ENCODE peak calls at places on chromosomes 2 and 18, in seven cellular contexts. One of them, this sample, is unnamed.
A peak's percentile ranks its signal among the peaks of the same experiment; 100 is the strongest.

GRCh38 chr18:47968006-47968676 is 37.7 kb upstream of the SMAD2 start:
- DNase-seq in epithelial cell of esophagus: no peak
- DNase-seq in cardiac fibroblast: peak; percentile 21
- DNase-seq in fibroblast of the aortic adventitia: peak; percentile 67
- DNase-seq in nephron progenitor cell: peak; percentile 8
- DNase-seq in omental fat pad: no peak
- DNase-seq in lower leg skin: no peak
- DNase-seq in this sample: no peak

GRCh38 chr2:15449542-15450236 is 111.4 kb downstream of the NBAS start:
- DNase-seq in epithelial cell of esophagus: no peak
- DNase-seq in cardiac fibroblast: peak; percentile 3
- DNase-seq in fibroblast of the aortic adventitia: peak; percentile 17
- DNase-seq in nephron progenitor cell: no peak
- DNase-seq in omental fat pad: no peak
- DNase-seq in lower leg skin: no peak
- DNase-seq in this sample: no peak

GRCh38 chr2:75064691-75065396 is 106.4 kb downstream of the POLE4 start:
- DNase-seq in epithelial cell of esophagus: peak; percentile 70
- DNase-seq in cardiac fibroblast: peak; percentile 69
- DNase-seq in fibroblast of the aortic adventitia: peak; percentile 59
- DNase-seq in nephron progenitor cell: peak; percentile 73
- DNase-seq in omental fat pad: peak; percentile 46
- DNase-seq in lower leg skin: peak; percentile 20
- DNase-seq in this sample: peak; percentile 66

GRCh38 chr18:28267878-28268625 is 91.1 kb upstream of the CDH2 start:
- DNase-seq in epithelial cell of esophagus: peak; percentile 54
- DNase-seq in cardiac fibroblast: peak; percentile 58
- DNase-seq in fibroblast of the aortic adventitia: peak; percentile 62
- DNase-seq in nephron progenitor cell: no peak
- DNase-seq in omental fat pad: no peak
- DNase-seq in lower leg skin: no peak
- DNase-seq in this sample: peak; percentile 43

GRCh38 chr2:36444206-36444605 is 88.6 kb downstream of the CRIM1 start:
- DNase-seq in epithelial cell of esophagus: no peak
- DNase-seq in cardiac fibroblast: no peak
- DNase-seq in fibroblast of the aortic adventitia: no peak
- DNase-seq in nephron progenitor cell: no peak
- DNase-seq in omental fat pad: no peak
- DNase-seq in lower leg skin: no peak
- DNase-seq in this sample: no peak

GRCh38 chr18:361941-362913 is 94.4 kb upstream of the THOC1 start:
- DNase-seq in epithelial cell of esophagus: no peak
- DNase-seq in cardiac fibroblast: peak; percentile 56
- DNase-seq in fibroblast of the aortic adventitia: peak; percentile 95
- DNase-seq in nephron progenitor cell: peak; percentile 47
- DNase-seq in omental fat pad: no peak
- DNase-seq in lower leg skin: peak; percentile 58
- DNase-seq in this sample: peak; percentile 4

GRCh38 chr2:167198009-167198408 is 309.7 kb downstream of the XIRP2 start:
- DNase-seq in epithelial cell of esophagus: no peak
- DNase-seq in cardiac fibroblast: no peak
- DNase-seq in fibroblast of the aortic adventitia: no peak
- DNase-seq in nephron progenitor cell: no peak
- DNase-seq in omental fat pad: no peak
- DNase-seq in lower leg skin: no peak
- DNase-seq in this sample: no peak

GRCh38 chr2:128422571-128422970 is 103.9 kb upstream of the HS6ST1 start:
- DNase-seq in epithelial cell of esophagus: peak; percentile 86
- DNase-seq in cardiac fibroblast: peak; percentile 90
- DNase-seq in fibroblast of the aortic adventitia: peak; percentile 87
- DNase-seq in nephron progenitor cell: no peak
- DNase-seq in omental fat pad: no peak
- DNase-seq in lower leg skin: peak; percentile 59
- DNase-seq in this sample: peak; percentile 71

GRCh38 chr2:3307901-3308300 is 69.7 kb downstream of the EIPR1 start:
- DNase-seq in epithelial cell of esophagus: no peak
- DNase-seq in cardiac fibroblast: no peak
- DNase-seq in fibroblast of the aortic adventitia: no peak
- DNase-seq in nephron progenitor cell: no peak
- DNase-seq in omental fat pad: no peak
- DNase-seq in lower leg skin: no peak
- DNase-seq in this sample: no peak

GRCh38 chr2:159093496-159093895 is 125.1 kb downstream of the TANC1 start:
- DNase-seq in epithelial cell of esophagus: no peak
- DNase-seq in cardiac fibroblast: no peak
- DNase-seq in fibroblast of the aortic adventitia: no peak
- DNase-seq in nephron progenitor cell: no peak
- DNase-seq in omental fat pad: no peak
- DNase-seq in lower leg skin: no peak
- DNase-seq in this sample: no peak

GRCh38 chr18:79495591-79496071 is 99.9 kb downstream of the NFATC1 start:
- DNase-seq in epithelial cell of esophagus: no peak
- DNase-seq in cardiac fibroblast: no peak
- DNase-seq in fibroblast of the aortic adventitia: no peak
- DNase-seq in nephron progenitor cell: no peak
- DNase-seq in omental fat pad: peak; percentile 16
- DNase-seq in lower leg skin: no peak
- DNase-seq in this sample: no peak

GRCh38 chr2:114821055-114821454 is 378.6 kb downstream of the DPP10 start:
- DNase-seq in epithelial cell of esophagus: no peak
- DNase-seq in cardiac fibroblast: no peak
- DNase-seq in fibroblast of the aortic adventitia: no peak
- DNase-seq in nephron progenitor cell: no peak
- DNase-seq in omental fat pad: no peak
- DNase-seq in lower leg skin: no peak
- DNase-seq in this sample: no peak

GRCh38 chr2:187567126-187567525 is 12.9 kb upstream of the TFPI start:
- DNase-seq in epithelial cell of esophagus: peak; percentile 15
- DNase-seq in cardiac fibroblast: peak; percentile 82
- DNase-seq in fibroblast of the aortic adventitia: peak; percentile 77
- DNase-seq in nephron progenitor cell: no peak
- DNase-seq in omental fat pad: no peak
- DNase-seq in lower leg skin: no peak
- DNase-seq in this sample: no peak

GRCh38 chr2:183059561-183059960 is 19.0 kb upstream of the DUSP19 start:
- DNase-seq in epithelial cell of esophagus: peak; percentile 94
- DNase-seq in cardiac fibroblast: peak; percentile 93
- DNase-seq in fibroblast of the aortic adventitia: peak; percentile 85
- DNase-seq in nephron progenitor cell: no peak
- DNase-seq in omental fat pad: no peak
- DNase-seq in lower leg skin: no peak
- DNase-seq in this sample: peak; percentile 83

GRCh38 chr2:49831698-49832367 is 677.5 kb upstream of the FSHR start:
- DNase-seq in epithelial cell of esophagus: no peak
- DNase-seq in cardiac fibroblast: no peak
- DNase-seq in fibroblast of the aortic adventitia: no peak
- DNase-seq in nephron progenitor cell: no peak
- DNase-seq in omental fat pad: no peak
- DNase-seq in lower leg skin: no peak
- DNase-seq in this sample: no peak

GRCh38 chr2:151051584-151052220 is 210.0 kb downstream of the RBM43 start:
- DNase-seq in epithelial cell of esophagus: peak; percentile 67
- DNase-seq in cardiac fibroblast: peak; percentile 75
- DNase-seq in fibroblast of the aortic adventitia: peak; percentile 73
- DNase-seq in nephron progenitor cell: peak; percentile 28
- DNase-seq in omental fat pad: no peak
- DNase-seq in lower leg skin: peak; percentile 33
- DNase-seq in this sample: peak; percentile 73

GRCh38 chr2:231932985-231933915 is 7.1 kb upstream of the NPPC start:
- DNase-seq in epithelial cell of esophagus: peak; percentile 23
- DNase-seq in cardiac fibroblast: no peak
- DNase-seq in fibroblast of the aortic adventitia: no peak
- DNase-seq in nephron progenitor cell: no peak
- DNase-seq in omental fat pad: no peak
- DNase-seq in lower leg skin: no peak
- DNase-seq in this sample: no peak

GRCh38 chr18:11110509-11110908 is 38.9 kb downstream of the PIEZO2 start:
- DNase-seq in epithelial cell of esophagus: no peak
- DNase-seq in cardiac fibroblast: no peak
- DNase-seq in fibroblast of the aortic adventitia: no peak
- DNase-seq in nephron progenitor cell: no peak
- DNase-seq in omental fat pad: no peak
- DNase-seq in lower leg skin: no peak
- DNase-seq in this sample: no peak

GRCh38 chr18:79524181-79525078 is 128.7 kb downstream of the NFATC1 start:
- DNase-seq in epithelial cell of esophagus: no peak
- DNase-seq in cardiac fibroblast: no peak
- DNase-seq in fibroblast of the aortic adventitia: no peak
- DNase-seq in nephron progenitor cell: no peak
- DNase-seq in omental fat pad: no peak
- DNase-seq in lower leg skin: no peak
- DNase-seq in this sample: no peak

DNA sequence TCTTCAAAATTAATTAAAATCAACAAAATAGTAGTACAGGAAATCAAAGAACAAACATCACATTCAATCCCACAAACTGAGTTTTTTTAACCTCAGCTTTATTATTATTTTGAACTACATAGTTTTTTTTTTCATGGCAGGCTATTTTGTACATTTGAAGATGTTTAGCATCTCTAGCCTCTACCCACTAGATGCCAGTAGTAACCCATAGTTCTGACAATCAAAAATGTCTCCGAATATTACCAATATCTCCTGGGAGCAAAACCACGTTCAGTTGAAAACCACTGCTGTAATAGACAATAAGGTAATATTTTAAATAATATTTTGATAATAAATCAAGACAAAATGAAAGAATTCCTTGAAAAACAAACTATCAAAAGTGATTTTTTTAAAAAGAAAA is 702.6 kb upstream of the LRRTM1 start:
- DNase-seq in epithelial cell of esophagus: no peak
- DNase-seq in cardiac fibroblast: no peak
- DNase-seq in fibroblast of the aortic adventitia: no peak
- DNase-seq in nephron progenitor cell: no peak
- DNase-seq in omental fat pad: no peak
- DNase-seq in lower leg skin: no peak
- DNase-seq in this sample: peak; percentile 16
- TF ChIP-seq CTCF in epithelial cell of esophagus: no peak
- TF ChIP-seq CTCF in cardiac fibroblast: no peak
- TF ChIP-seq CTCF in fibroblast of the aortic adventitia: no peak
- TF ChIP-seq CTCF in nephron progenitor cell: no peak
- TF ChIP-seq CTCF in omental fat pad: no peak
- TF ChIP-seq CTCF in lower leg skin: no peak
- TF ChIP-seq CTCF in this sample: no peak

GRCh38 chr2:235432741-235433520 is 60.9 kb upstream of the AGAP1 start:
- DNase-seq in epithelial cell of esophagus: no peak
- DNase-seq in cardiac fibroblast: no peak
- DNase-seq in fibroblast of the aortic adventitia: no peak
- DNase-seq in nephron progenitor cell: no peak
- DNase-seq in omental fat pad: no peak
- DNase-seq in lower leg skin: no peak
- DNase-seq in this sample: no peak

GRCh38 chr2:235430366-235431083 is 63.3 kb upstream of the AGAP1 start:
- DNase-seq in epithelial cell of esophagus: no peak
- DNase-seq in cardiac fibroblast: no peak
- DNase-seq in fibroblast of the aortic adventitia: no peak
- DNase-seq in nephron progenitor cell: no peak
- DNase-seq in omental fat pad: no peak
- DNase-seq in lower leg skin: no peak
- DNase-seq in this sample: no peak

DNA sequence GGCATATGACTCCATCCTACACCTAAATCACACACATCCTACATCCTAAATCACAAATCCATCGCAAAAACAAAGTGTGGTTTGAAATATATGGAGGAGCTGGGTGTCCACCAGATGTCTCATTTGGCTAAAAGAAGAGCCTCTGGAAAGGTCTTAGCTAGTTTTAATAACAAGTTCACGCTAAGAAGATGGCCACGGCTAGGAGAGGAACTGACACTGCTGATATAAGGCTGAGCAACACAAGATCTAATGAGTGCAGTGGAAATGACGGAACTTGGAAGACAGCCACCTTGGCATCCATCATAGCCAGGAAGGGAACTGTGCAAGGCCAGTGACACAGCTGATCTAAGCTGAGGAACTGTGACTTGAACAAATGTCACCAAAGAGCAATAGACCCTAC is 60.0 kb upstream of the AGAP1 start:
- DNase-seq in epithelial cell of esophagus: no peak
- DNase-seq in cardiac fibroblast: peak; percentile 53
- DNase-seq in fibroblast of the aortic adventitia: peak; percentile 34
- DNase-seq in nephron progenitor cell: no peak
- DNase-seq in omental fat pad: peak; percentile 35
- DNase-seq in lower leg skin: peak; percentile 77
- DNase-seq in this sample: peak; percentile 31
- TF ChIP-seq CTCF in epithelial cell of esophagus: no peak
- TF ChIP-seq CTCF in cardiac fibroblast: no peak
- TF ChIP-seq CTCF in fibroblast of the aortic adventitia: peak; percentile 16
- TF ChIP-seq CTCF in nephron progenitor cell: no peak
- TF ChIP-seq CTCF in omental fat pad: no peak
- TF ChIP-seq CTCF in lower leg skin: no peak
- TF ChIP-seq CTCF in this sample: no peak

GRCh38 chr2:176821350-176821749 is 391.2 kb upstream of the HNRNPA3 start:
- DNase-seq in epithelial cell of esophagus: no peak
- DNase-seq in cardiac fibroblast: no peak
- DNase-seq in fibroblast of the aortic adventitia: no peak
- DNase-seq in nephron progenitor cell: no peak
- DNase-seq in omental fat pad: no peak
- DNase-seq in lower leg skin: no peak
- DNase-seq in this sample: no peak
- TF ChIP-seq CTCF in epithelial cell of esophagus: no peak
- TF ChIP-seq CTCF in cardiac fibroblast: no peak
- TF ChIP-seq CTCF in fibroblast of the aortic adventitia: peak; percentile 6
- TF ChIP-seq CTCF in nephron progenitor cell: no peak
- TF ChIP-seq CTCF in omental fat pad: no peak
- TF ChIP-seq CTCF in lower leg skin: no peak
- TF ChIP-seq CTCF in this sample: peak; percentile 13

GRCh38 chr2:10020001-10020400 is 23.3 kb upstream of the KLF11 start:
- DNase-seq in epithelial cell of esophagus: no peak
- DNase-seq in cardiac fibroblast: no peak
- DNase-seq in fibroblast of the aortic adventitia: no peak
- DNase-seq in nephron progenitor cell: no peak
- DNase-seq in omental fat pad: no peak
- DNase-seq in lower leg skin: no peak
- DNase-seq in this sample: no peak
- TF ChIP-seq CTCF in epithelial cell of esophagus: no peak
- TF ChIP-seq CTCF in cardiac fibroblast: no peak
- TF ChIP-seq CTCF in fibroblast of the aortic adventitia: no peak
- TF ChIP-seq CTCF in nephron progenitor cell: no peak
- TF ChIP-seq CTCF in omental fat pad: no peak
- TF ChIP-seq CTCF in lower leg skin: no peak
- TF ChIP-seq CTCF in this sample: no peak

DNA sequence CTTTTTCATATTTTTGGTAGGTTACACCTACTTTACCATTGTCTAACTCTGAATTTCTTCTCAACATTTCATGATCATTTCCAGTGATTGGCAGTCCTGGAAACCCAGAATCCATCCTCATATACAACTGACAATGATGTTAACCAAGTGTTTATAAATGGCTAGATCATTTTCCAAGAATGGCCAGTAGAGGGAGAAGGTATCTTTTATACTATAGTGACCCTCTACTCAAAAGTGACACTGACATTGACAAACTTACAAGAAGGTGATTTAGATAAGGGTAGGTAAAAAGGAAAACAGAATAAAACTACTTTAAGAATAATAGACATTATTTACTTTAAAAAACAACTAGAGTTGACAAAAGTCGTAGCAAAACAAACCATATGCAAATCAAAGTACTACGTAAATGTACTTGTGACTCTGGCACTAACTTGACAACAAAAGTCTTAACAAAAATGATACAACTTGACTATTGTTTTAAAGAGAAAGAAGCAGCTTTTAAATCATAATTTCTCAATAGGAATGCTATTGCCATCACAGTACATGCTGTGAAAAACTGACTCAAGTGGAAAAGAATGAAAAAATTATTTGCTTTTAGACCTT is 76.5 kb upstream of the GRB14 start:
- DNase-seq in epithelial cell of esophagus: peak; percentile 28
- DNase-seq in cardiac fibroblast: peak; percentile 34
- DNase-seq in fibroblast of the aortic adventitia: no peak
- DNase-seq in nephron progenitor cell: no peak
- DNase-seq in omental fat pad: no peak
- DNase-seq in lower leg skin: no peak
- DNase-seq in this sample: peak; percentile 29
- TF ChIP-seq CTCF in epithelial cell of esophagus: peak; percentile 51
- TF ChIP-seq CTCF in cardiac fibroblast: peak; percentile 51
- TF ChIP-seq CTCF in fibroblast of the aortic adventitia: peak; percentile 65
- TF ChIP-seq CTCF in nephron progenitor cell: peak; percentile 60
- TF ChIP-seq CTCF in omental fat pad: no peak
- TF ChIP-seq CTCF in lower leg skin: no peak
- TF ChIP-seq CTCF in this sample: peak; percentile 42